ENCODE peak calls at places on chromosome 18, in seven cellular contexts. D, R, I, N, F, C and A are unnamed samples. For H3K4me1 and H3K9me3, the result is how much of the 10 kb centered on the place peaks cover.

GRCh38 chr18:50179465-50179864 is 15.5 kb downstream of the MYO5B start:
- DNase-seq in D (no peak), I (no peak), R (no peak), N (no peak), F (no peak), C (no peak), A (no peak)

GRCh38 chr18:31100598-31101147 is 1.5 kb downstream of the DSC2 start:
- DNase-seq in N (no peak), R (no peak), D (peak), I (peak), C (no peak), F (peak), A (peak)

GRCh38 chr18:49764032-49764431 is 49.3 kb downstream of the ACAA2 start:
- DNase-seq in R (no peak), N (no peak), C (no peak), D (no peak), I (no peak), F (no peak), A (no peak)

GRCh38 chr18:10352671-10353070 is 101.8 kb upstream of the APCDD1 start:
- DNase-seq in N (no peak), D (no peak), C (no peak), R (no peak), I (no peak), F (no peak), A (no peak)

GRCh38 chr18:72672364-72673151 is 128.4 kb upstream of the CBLN2 start:
- DNase-seq in I (peak), R (no peak), N (peak), C (no peak), D (no peak), F (no peak), A (peak)

GRCh38 chr18:74631242-74632087 is 33.8 kb downstream of the ZNF407 start:
- DNase-seq in C (no peak), D (no peak), R (no peak), I (no peak), N (no peak), F (no peak), A (no peak)

GRCh38 chr18:80065705-80066104 is 31.5 kb downstream of the RBFA start:
- DNase-seq in I (no peak), C (no peak), R (no peak), D (no peak), F (no peak), N (no peak), A (no peak)

GRCh38 chr18:69400253-69400975 is at the start of gene DOK6:
- DNase-seq in D (peak), I (peak), F (no peak), R (no peak), N (no peak), C (no peak), A (peak)

GRCh38 chr18:55838322-55838721 is 250.3 kb upstream of the TCF4 start:
- DNase-seq in C (no peak), I (no peak), D (no peak), N (no peak), R (no peak), F (no peak), A (no peak)

GRCh38 chr18:3015203-3015590 is 2.3 kb upstream of the LPIN2 start:
- DNase-seq in R (no peak), F (peak), D (no peak), N (peak), C (no peak), I (peak), A (no peak)

GRCh38 chr18:34999734-35000397 is 41.3 kb upstream of the MAPRE2 start:
- DNase-seq in D (no peak), N (no peak), C (no peak), I (no peak), F (no peak), R (no peak), A (peak)

GRCh38 chr18:21241224-21242131 is 554 bp upstream of the GREB1L start:
- DNase-seq in D (no peak), F (no peak), R (no peak), C (no peak), N (peak), I (peak), A (peak)

GRCh38 chr18:23225518-23225917 is 90.2 kb downstream of the CABLES1 start:
- DNase-seq in F (no peak), N (peak), I (peak), C (no peak), D (peak), R (no peak), A (no peak)

GRCh38 chr18:30358545-30358944 is 684.0 kb downstream of the DSC3 start:
- DNase-seq in D (no peak), F (no peak), I (no peak), N (peak), R (no peak), C (peak), A (no peak)

GRCh38 chr18:36394486-36394885 is 97.0 kb downstream of the FHOD3 start:
- DNase-seq in C (no peak), D (no peak), N (no peak), I (no peak), R (no peak), F (no peak), A (no peak)

GRCh38 chr18:35355140-35355618 is 11.0 kb upstream of the ZNF24 start:
- DNase-seq in N (peak), F (peak), R (peak), I (peak), D (peak), C (no peak), A (peak)

GRCh38 chr18:79609021-79609461 is 70.6 kb upstream of the CTDP1 start:
- DNase-seq in N (no peak), C (no peak), I (no peak), D (no peak), R (no peak), F (peak), A (no peak)

DNA sequence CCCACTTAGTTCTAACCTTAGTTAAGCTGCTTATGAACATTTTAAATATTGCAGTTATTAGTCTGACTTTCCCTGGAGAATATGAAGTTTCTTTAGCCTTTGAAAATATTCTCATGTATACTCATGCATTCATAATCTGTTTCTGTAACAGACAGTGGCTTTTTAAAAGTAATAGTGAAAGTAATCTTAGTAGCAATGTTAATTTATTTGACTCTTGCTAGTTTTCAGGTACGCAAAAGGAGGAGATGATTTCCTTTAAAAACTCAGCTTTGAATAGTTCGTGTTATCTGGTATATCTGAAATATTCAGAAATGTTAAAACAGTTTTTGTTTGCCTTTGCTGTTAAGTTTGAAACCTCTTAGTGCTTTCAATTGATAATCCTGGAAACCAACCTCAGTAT is 3.8 kb downstream of the ANKRD12 start:
- DNase-seq in D (no peak), F (no peak), I (no peak), C (no peak), R (no peak), N (no peak), A (no peak)
- H3K4me3 ChIP-seq in D (no peak), F (peak), I (no peak), C (peak), R (peak), N (peak), A (no peak)

DNA sequence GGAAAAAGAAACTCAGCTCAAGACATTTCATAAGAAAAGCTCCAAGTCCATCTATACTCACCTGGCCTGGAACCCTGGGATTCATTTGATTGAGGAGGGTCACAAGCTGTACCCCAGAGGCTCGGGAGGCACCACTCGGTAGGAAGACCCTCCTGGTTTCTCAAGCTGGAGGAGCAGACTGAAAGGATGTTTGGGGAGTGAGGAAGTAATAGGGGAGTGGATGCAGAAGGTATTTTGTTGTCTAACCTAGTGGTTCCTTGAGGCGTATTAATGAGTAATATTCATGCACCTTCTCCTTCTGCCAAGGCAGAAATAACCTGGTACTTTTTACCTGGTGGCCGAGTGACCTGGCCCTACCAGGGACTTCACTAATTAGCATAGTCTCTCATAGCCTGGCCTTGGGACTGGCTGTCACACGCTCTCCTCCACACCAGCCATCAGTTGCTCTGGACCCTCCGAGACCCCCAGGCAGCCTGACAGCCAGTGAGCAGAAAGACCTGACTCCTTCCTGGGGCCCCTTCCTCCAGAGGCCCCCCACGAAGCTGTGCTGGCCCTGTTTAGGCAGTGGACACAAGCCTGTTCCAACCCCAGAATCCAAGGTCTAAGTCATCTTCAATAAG is 161.4 kb downstream of the BCL2 start:
- DNase-seq in R (no peak), I (no peak), D (no peak), C (no peak), N (no peak), F (no peak), A (no peak)
- H3K4me1 ChIP-seq in R (half or more), I (under half), D (under half), C (under half), N (under half), F (half or more), A (under half)

DNA sequence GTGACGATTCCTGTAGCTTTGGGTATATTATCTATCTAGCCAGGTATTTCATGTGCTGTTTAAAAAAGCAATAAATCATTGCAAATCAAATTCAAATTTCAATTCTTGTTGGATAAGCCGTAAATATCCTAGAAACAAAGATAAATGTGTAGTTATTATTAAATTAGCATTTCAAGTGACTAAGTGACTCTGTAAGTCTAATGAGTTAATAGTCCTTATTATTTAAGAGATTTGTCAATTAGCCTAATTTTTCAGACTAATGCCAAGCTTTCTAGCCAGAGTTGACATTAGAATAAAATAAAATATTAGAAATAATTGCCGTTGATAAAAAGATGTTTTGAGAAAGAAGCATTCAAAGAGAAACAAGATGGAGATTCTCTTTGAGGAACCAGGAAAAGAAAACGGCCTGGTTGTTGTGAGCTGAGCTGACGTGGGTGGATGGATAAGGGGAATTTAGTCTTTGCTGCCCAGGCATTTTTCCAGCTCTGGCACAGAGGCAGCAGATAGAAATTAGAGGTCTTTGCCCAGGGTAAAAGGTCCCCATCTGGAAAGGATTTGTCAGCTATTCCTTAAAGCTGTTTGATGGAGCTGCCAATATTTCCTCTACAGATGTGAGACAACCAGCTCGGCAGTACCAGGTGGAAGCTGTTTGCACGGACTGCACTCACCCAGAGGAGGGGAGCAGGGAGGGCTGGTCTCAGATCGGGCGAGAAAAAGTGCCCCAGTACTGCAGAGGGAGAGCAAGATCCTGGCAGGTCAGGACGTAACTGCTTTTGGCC is 117.3 kb upstream of the SEC11C start:
- DNase-seq in R (no peak), F (no peak), D (no peak), N (no peak), C (no peak), I (no peak), A (no peak)
- H3K9me3 ChIP-seq in R (under half), F (under half), D (under half), N (under half), C (under half), I (under half), A (under half)

GRCh38 chr18:28044036-28044435 is 132.9 kb downstream of the CDH2 start:
- DNase-seq in D (no peak), I (no peak), C (no peak), R (no peak), F (no peak), N (no peak), A (no peak)

GRCh38 chr18:28043631-28044030 is 133.3 kb downstream of the CDH2 start:
- DNase-seq in R (no peak), N (no peak), I (no peak), C (no peak), F (no peak), D (no peak), A (no peak)

GRCh38 chr18:28045880-28046279 is 131.1 kb downstream of the CDH2 start:
- DNase-seq in D (no peak), F (no peak), C (no peak), R (no peak), I (no peak), N (no peak), A (no peak)

GRCh38 chr18:28048612-28049011 is 128.3 kb downstream of the CDH2 start:
- DNase-seq in N (no peak), F (no peak), C (no peak), R (no peak), I (no peak), D (no peak), A (no peak)

GRCh38 chr18:28045176-28045810 is 131.6 kb downstream of the CDH2 start:
- DNase-seq in C (no peak), F (no peak), R (no peak), I (peak), N (peak), D (peak), A (no peak)
- H3K4me3 ChIP-seq in C (no peak), F (no peak), R (no peak), I (no peak), N (no peak), D (no peak), A (no peak)

DNA sequence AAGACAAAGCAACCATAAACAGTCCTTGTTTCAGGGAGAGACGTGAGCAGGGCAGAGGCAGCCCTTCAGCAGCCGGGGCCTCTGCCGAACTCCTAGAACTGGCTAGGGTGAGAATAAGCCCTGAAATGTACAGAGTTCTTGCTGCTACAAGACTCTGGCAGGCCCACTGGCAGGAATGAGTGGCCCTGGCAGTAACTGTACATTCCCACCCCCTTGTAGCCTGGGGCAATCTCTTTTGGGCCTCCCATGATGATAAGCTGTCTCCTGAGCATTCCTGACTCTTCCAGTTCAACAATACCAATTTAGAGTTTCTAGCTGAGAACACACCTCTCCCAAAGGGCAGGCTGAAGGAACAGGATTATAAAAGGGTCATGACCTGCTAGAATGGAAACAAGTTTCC is 54.3 kb downstream of the HAUS1 start:
- DNase-seq in R (no peak), N (peak), C (peak), D (no peak), F (peak), I (no peak), A (peak)
- H3K4me1 ChIP-seq in R (half or more), N (under half), C (under half), D (under half), F (under half), I (under half), A (under half)

DNA sequence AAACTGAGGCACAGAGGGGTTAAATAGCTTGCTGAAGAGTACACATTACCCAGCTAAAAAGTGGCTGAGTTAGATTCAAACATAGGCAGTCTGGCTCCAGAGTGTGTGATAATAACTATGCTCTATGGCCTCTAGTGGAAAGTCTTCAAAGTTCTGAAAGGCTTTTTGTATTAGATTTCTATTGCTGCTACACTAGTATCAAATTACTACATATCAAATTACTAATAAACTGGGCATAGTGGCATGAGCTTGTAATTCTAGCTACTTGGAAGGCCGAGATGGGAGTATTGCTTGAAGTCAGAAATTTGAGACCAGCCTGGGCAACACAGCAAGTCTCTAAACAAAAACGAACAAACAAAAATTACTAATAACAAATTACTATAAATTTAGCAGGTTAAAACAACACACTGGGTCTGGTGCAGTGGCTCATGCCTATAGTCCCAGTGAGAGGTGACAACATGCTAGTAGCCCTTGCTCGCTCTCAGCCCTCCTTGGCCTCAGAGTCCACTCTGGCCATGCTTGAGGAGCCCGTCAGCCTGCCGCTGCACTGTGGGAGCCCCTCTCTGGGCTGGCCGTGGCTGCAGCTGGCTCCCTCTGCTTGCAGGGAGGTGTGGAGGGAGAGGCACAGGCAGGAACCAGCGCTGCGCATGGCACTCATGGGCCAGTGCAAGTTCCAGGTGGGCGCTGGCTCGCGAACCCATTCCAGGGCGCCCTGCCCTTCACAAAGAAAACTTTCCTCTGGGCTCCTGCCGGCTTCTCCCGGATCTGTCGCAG is 38.2 kb upstream of the TWSG1 start:
- DNase-seq in F (no peak), N (peak), I (no peak), D (no peak), C (no peak), R (no peak), A (no peak)
- H3K9me3 ChIP-seq in F (under half), N (under half), I (under half), D (under half), C (under half), R (under half), A (under half)

GRCh38 chr18:24539866-24540604 is 79.6 kb downstream of the HRH4 start:
- DNase-seq in F (no peak), D (no peak), C (no peak), N (no peak), I (no peak), R (no peak), A (no peak)
- H3K4me3 ChIP-seq in F (no peak), D (no peak), C (no peak), N (no peak), I (no peak), R (no peak), A (no peak)

GRCh38 chr18:77062518-77063003 is 70.0 kb downstream of the MBP start:
- DNase-seq in N (no peak), D (no peak), I (no peak), C (no peak), F (no peak), R (peak), A (no peak)

GRCh38 chr18:77061291-77061945 is 71.2 kb downstream of the MBP start:
- DNase-seq in F (no peak), I (no peak), N (no peak), D (no peak), R (no peak), C (no peak), A (no peak)

GRCh38 chr18:77065221-77065981 is 67.2 kb downstream of the MBP start:
- DNase-seq in C (no peak), N (peak), I (peak), R (no peak), D (no peak), F (no peak), A (no peak)

GRCh38 chr18:77061946-77062517 is 70.6 kb downstream of the MBP start:
- DNase-seq in R (no peak), C (no peak), N (no peak), F (no peak), D (no peak), I (no peak), A (peak)

DNA sequence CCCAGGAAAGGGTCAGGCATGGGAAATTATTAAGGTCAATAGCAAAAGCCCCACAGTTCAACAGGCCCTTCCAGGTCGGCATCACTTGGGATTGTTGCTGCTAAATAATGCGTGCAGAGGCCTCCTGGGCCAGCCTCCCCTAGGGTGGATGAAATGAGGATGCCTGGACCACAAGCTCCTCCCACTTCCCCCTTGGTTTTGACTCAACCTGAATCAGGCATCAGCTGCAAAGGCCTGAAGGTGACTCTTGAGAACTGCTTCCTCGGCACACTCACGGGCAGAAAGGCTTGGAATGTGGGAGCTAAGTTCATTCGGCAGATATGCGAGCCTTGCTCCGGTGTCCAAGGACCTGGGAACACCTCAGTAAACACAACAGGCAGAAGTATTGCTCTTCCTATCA is 69.3 kb downstream of the MBP start:
- DNase-seq in C (peak), D (no peak), F (no peak), R (peak), N (peak), I (no peak), A (no peak)
- H3K4me1 ChIP-seq in C (half or more), D (under half), F (under half), R (half or more), N (half or more), I (under half), A (under half)